ENCODE peak calls at places on chromosomes 6 and 20, in four cellular contexts. One of them, this sample, is unnamed.
A peak's percentile ranks its signal among the peaks of the same experiment; 100 is the strongest.

GRCh38 chr6:96760153-96760687 is 77.1 kb downstream of the GPR63 start:
- DNase-seq in GM12878: no peak
- DNase-seq in K562: no peak
- DNase-seq in H1: no peak
- DNase-seq in this sample: no peak

GRCh38 chr6:149473080-149474052 is 11.4 kb downstream of the ZC3H12D start:
- DNase-seq in GM12878: no peak
- DNase-seq in K562: no peak
- DNase-seq in H1: no peak
- DNase-seq in this sample: peak; percentile 65

GRCh38 chr6:134425521-134426316 is 107.8 kb upstream of the SGK1 start:
- DNase-seq in GM12878: no peak
- DNase-seq in K562: no peak
- DNase-seq in H1: no peak
- DNase-seq in this sample: no peak

GRCh38 chr6:31541059-31541657 is 645 bp downstream of the DDX39B start:
- DNase-seq in GM12878: no peak
- DNase-seq in K562: peak; percentile 79
- DNase-seq in H1: no peak
- DNase-seq in this sample: peak; percentile 63

GRCh38 chr20:48826064-48826463 is 1.7 kb downstream of the PREX1 start:
- DNase-seq in GM12878: no peak
- DNase-seq in K562: no peak
- DNase-seq in H1: peak; percentile 15
- DNase-seq in this sample: no peak

GRCh38 chr6:116101298-116101718 is 655 bp downstream of the NT5DC1 start:
- DNase-seq in GM12878: no peak
- DNase-seq in K562: peak; percentile 86
- DNase-seq in H1: no peak
- DNase-seq in this sample: no peak

GRCh38 chr6:160142115-160142715 is 20.6 kb downstream of the SLC22A1 start:
- DNase-seq in GM12878: no peak
- DNase-seq in K562: no peak
- DNase-seq in H1: no peak
- DNase-seq in this sample: no peak

GRCh38 chr20:61822396-61822795 is 243.3 kb downstream of the TAF4 start:
- DNase-seq in GM12878: no peak
- DNase-seq in K562: no peak
- DNase-seq in H1: no peak
- DNase-seq in this sample: no peak

GRCh38 chr20:62695448-62696414 is 12.9 kb upstream of the NTSR1 start:
- DNase-seq in GM12878: no peak
- DNase-seq in K562: no peak
- DNase-seq in H1: no peak
- DNase-seq in this sample: no peak

GRCh38 chr6:51704932-51705540 is 382.4 kb downstream of the PKHD1 start:
- DNase-seq in GM12878: no peak
- DNase-seq in K562: no peak
- DNase-seq in H1: no peak
- DNase-seq in this sample: no peak

GRCh38 chr6:7907159-7907558 is 3.4 kb downstream of the TXNDC5 start:
- DNase-seq in GM12878: no peak
- DNase-seq in K562: no peak
- DNase-seq in H1: no peak
- DNase-seq in this sample: no peak

GRCh38 chr6:122801397-122801796 is 12.3 kb downstream of the SMPDL3A start:
- DNase-seq in GM12878: no peak
- DNase-seq in K562: no peak
- DNase-seq in H1: no peak
- DNase-seq in this sample: no peak

GRCh38 chr20:22578221-22579118 is 5.9 kb downstream of the FOXA2 start:
- DNase-seq in GM12878: no peak
- DNase-seq in K562: no peak
- DNase-seq in H1: no peak
- DNase-seq in this sample: peak; percentile 76

GRCh38 chr6:6721606-6722005 is 133.1 kb downstream of the LY86 start:
- DNase-seq in GM12878: no peak
- DNase-seq in K562: no peak
- DNase-seq in H1: no peak
- DNase-seq in this sample: no peak

GRCh38 chr6:155493026-155493693 is 37.5 kb upstream of the NOX3 start:
- DNase-seq in GM12878: no peak
- DNase-seq in K562: no peak
- DNase-seq in H1: no peak
- DNase-seq in this sample: no peak

GRCh38 chr20:37636212-37636975 is 57.4 kb upstream of the CTNNBL1 start:
- DNase-seq in GM12878: no peak
- DNase-seq in K562: no peak
- DNase-seq in H1: no peak
- DNase-seq in this sample: peak; percentile 69

GRCh38 chr6:52640170-52640569 is 30.7 kb upstream of the TMEM14A start:
- DNase-seq in GM12878: no peak
- DNase-seq in K562: no peak
- DNase-seq in H1: no peak
- DNase-seq in this sample: peak; percentile 73

GRCh38 chr6:122422003-122422402 is 22.6 kb downstream of the HSF2 start:
- DNase-seq in GM12878: no peak
- DNase-seq in K562: no peak
- DNase-seq in H1: no peak
- DNase-seq in this sample: no peak

GRCh38 chr6:129269891-129270290 is 387.0 kb downstream of the LAMA2 start:
- DNase-seq in GM12878: no peak
- DNase-seq in K562: no peak
- DNase-seq in H1: no peak
- DNase-seq in this sample: no peak

GRCh38 chr6:136087986-136088385 is 162.1 kb downstream of the MTFR2 start:
- DNase-seq in GM12878: no peak
- DNase-seq in K562: no peak
- DNase-seq in H1: no peak
- DNase-seq in this sample: no peak

GRCh38 chr6:111399600-111399999 is 83.4 kb downstream of the REV3L start:
- DNase-seq in GM12878: no peak
- DNase-seq in K562: no peak
- DNase-seq in H1: no peak
- DNase-seq in this sample: no peak

GRCh38 chr6:53926505-53926904 is 131.7 kb downstream of the LRRC1 start:
- DNase-seq in GM12878: no peak
- DNase-seq in K562: no peak
- DNase-seq in H1: no peak
- DNase-seq in this sample: no peak

GRCh38 chr6:142013875-142014495 is 118.7 kb upstream of the GJE1 start:
- DNase-seq in GM12878: no peak
- DNase-seq in K562: no peak
- DNase-seq in H1: no peak
- DNase-seq in this sample: no peak

GRCh38 chr6:15763827-15764226 is 101.0 kb upstream of the DTNBP1 start:
- DNase-seq in GM12878: no peak
- DNase-seq in K562: no peak
- DNase-seq in H1: no peak
- DNase-seq in this sample: peak; percentile 55

GRCh38 chr20:63700199-63701050 is 4.0 kb downstream of the TNFRSF6B start:
- DNase-seq in GM12878: no peak
- DNase-seq in K562: peak; percentile 20
- DNase-seq in H1: no peak
- DNase-seq in this sample: no peak

GRCh38 chr20:42754713-42755112 is 435.0 kb downstream of the PTPRT start:
- DNase-seq in GM12878: no peak
- DNase-seq in K562: no peak
- DNase-seq in H1: no peak
- DNase-seq in this sample: no peak

GRCh38 chr20:59585714-59586404 is 18.5 kb upstream of the PHACTR3 start:
- DNase-seq in GM12878: no peak
- DNase-seq in K562: no peak
- DNase-seq in H1: no peak
- DNase-seq in this sample: no peak

GRCh38 chr20:44765647-44766367 is 20.1 kb downstream of the KCNK15 start:
- DNase-seq in GM12878: no peak
- DNase-seq in K562: no peak
- DNase-seq in H1: no peak
- DNase-seq in this sample: no peak

GRCh38 chr6:158382491-158382890 is 70.2 kb downstream of the TULP4 start:
- DNase-seq in GM12878: no peak
- DNase-seq in K562: no peak
- DNase-seq in H1: no peak
- DNase-seq in this sample: no peak

GRCh38 chr6:169851641-169852503 is 100.5 kb downstream of the ERMARD start:
- DNase-seq in GM12878: no peak
- DNase-seq in K562: no peak
- DNase-seq in H1: no peak
- DNase-seq in this sample: no peak

GRCh38 chr6:35690484-35690883 is 1.8 kb upstream of the FKBP5 start:
- DNase-seq in GM12878: no peak
- DNase-seq in K562: no peak
- DNase-seq in H1: no peak
- DNase-seq in this sample: no peak

GRCh38 chr6:35686441-35686840 is 2.3 kb downstream of the FKBP5 start:
- DNase-seq in GM12878: no peak
- DNase-seq in K562: no peak
- DNase-seq in H1: no peak
- DNase-seq in this sample: no peak

GRCh38 chr6:35687658-35688604 is 784 bp downstream of the FKBP5 start:
- DNase-seq in GM12878: peak; percentile 25
- DNase-seq in K562: peak; percentile 58
- DNase-seq in H1: no peak
- DNase-seq in this sample: no peak

GRCh38 chr6:35688605-35689322 is at the start of gene FKBP5:
- DNase-seq in GM12878: peak; percentile 56
- DNase-seq in K562: peak; percentile 99
- DNase-seq in H1: peak; percentile 53
- DNase-seq in this sample: peak; percentile 89

GRCh38 chr6:35686873-35687557 is 1.7 kb downstream of the FKBP5 start:
- DNase-seq in GM12878: no peak
- DNase-seq in K562: no peak
- DNase-seq in H1: no peak
- DNase-seq in this sample: no peak
- TF ChIP-seq GABPA in GM12878: no peak
- TF ChIP-seq GABPA in K562: no peak
- TF ChIP-seq GABPA in H1: no peak
- TF ChIP-seq GABPA in this sample: no peak

DNA sequence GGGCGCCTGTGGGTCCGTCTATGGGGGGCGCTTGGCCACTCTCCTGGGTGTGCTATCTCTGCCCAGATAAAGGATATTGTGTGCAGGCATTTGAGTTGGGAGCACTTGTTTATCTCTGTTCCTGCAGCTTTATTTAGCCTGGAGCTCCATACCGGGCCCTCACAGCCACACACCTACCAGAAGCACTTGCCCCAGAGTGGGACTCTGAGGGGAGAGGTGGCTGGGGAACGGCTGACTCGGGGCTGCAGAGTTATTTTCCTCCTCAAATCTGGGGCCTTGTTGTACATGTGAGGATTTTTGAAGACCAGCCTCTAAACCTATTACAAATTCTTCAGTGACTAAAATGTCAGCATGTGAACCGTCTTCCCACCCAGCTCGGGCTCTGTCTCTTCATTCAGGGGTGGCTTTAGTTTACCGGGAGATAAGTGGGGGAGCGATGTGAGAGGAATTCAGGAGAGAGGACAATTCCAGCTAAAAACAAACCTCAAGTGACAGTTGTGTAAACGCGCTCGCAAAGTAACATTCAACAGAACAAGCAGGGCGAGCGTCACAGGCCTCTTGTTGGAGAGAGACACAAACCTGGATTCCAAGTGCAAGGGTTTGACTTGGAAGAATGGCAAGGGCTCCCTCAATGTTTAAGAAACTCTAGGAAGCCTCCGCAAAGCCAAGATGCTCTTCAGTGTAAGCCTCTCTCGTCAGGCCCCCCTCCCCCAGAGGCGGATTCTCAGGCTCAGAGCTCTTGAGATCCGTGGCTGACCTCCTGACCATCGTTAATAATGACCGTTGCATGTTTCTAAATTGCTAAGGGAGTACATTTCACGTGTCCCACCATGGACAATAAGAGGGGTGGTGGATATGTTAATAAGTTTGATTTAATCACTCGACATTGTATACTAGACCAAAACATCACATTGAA is 548.9 kb downstream of the QKI start:
- DNase-seq in GM12878: no peak
- DNase-seq in K562: no peak
- DNase-seq in H1: no peak
- DNase-seq in this sample: no peak
- TF ChIP-seq POLR2AphosphoS5 in GM12878: no peak
- TF ChIP-seq POLR2AphosphoS5 in K562: no peak
- TF ChIP-seq POLR2AphosphoS5 in H1: no peak
- TF ChIP-seq POLR2AphosphoS5 in this sample: no peak

GRCh38 chr6:137867685-137868509 is 838 bp downstream of the TNFAIP3 start:
- DNase-seq in GM12878: no peak
- DNase-seq in K562: peak; percentile 66
- DNase-seq in H1: no peak
- DNase-seq in this sample: no peak
- TF ChIP-seq CBX5 in GM12878: no peak
- TF ChIP-seq CBX5 in K562: no peak
- TF ChIP-seq CBX5 in H1: no peak
- TF ChIP-seq CBX5 in this sample: no peak

GRCh38 chr20:40860487-40860902 is 168.1 kb upstream of the TOP1 start:
- DNase-seq in GM12878: no peak
- DNase-seq in K562: no peak
- DNase-seq in H1: no peak
- DNase-seq in this sample: no peak
- TF ChIP-seq GABPA in GM12878: no peak
- TF ChIP-seq GABPA in K562: no peak
- TF ChIP-seq GABPA in H1: no peak
- TF ChIP-seq GABPA in this sample: no peak

DNA sequence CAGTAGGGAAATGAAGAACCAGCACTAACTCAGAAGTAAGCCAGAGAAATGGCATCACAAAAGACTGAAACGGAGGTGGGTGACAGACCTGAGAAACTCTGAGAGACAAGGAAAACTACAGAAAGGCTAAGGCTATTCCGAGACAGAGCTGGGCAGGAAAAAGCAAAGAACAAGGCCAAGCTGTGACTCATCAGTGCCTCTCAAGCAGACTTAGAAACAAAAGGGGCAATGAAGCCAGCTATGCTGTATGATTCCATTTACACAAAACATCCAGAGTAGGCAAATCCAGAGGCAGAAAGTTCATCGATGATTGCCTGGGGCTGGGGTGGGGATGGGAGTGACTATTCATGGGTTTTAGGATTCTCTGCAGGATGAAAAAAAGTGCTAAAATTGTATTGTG is 50.0 kb downstream of the SLC23A2 start:
- DNase-seq in GM12878: no peak
- DNase-seq in K562: no peak
- DNase-seq in H1: no peak
- DNase-seq in this sample: no peak
- TF ChIP-seq POLR2AphosphoS5 in GM12878: no peak
- TF ChIP-seq POLR2AphosphoS5 in K562: no peak
- TF ChIP-seq POLR2AphosphoS5 in H1: no peak
- TF ChIP-seq POLR2AphosphoS5 in this sample: no peak